ENCODE peak calls at places on chromosomes 13 and 19, in nine cellular contexts. K is neural crest cell, Q is breast epithelium, M is coronary artery, V is colonic mucosa, F is heart right ventricle, P is B cell, T is IMR-90, G is psoas muscle. D is an unnamed sample.

GRCh38 chr13:23319915-23320224 is 113.6 kb downstream of the SACS start:
- DNase-seq in Q (no peak), K (no peak), V (no peak), F (no peak), T (no peak), P (no peak), M (no peak), G (no peak), D (no peak)

GRCh38 chr13:86909318-86909717 is 761.9 kb upstream of the SLITRK5 start:
- DNase-seq in V (no peak), Q (no peak), M (no peak), G (no peak), K (no peak), F (no peak), P (no peak), T (no peak), D (no peak)

GRCh38 chr13:45167611-45168554 is 33.0 kb downstream of the KCTD4 start:
- DNase-seq in T (no peak), M (no peak), Q (peak; percentile 81), K (no peak), V (peak; percentile 76), P (no peak), G (no peak), F (peak; percentile 22), D (no peak)

GRCh38 chr13:43229506-43229905 is 206.1 kb downstream of the DNAJC15 start:
- DNase-seq in Q (no peak), V (no peak), M (no peak), K (no peak), T (peak; percentile 87), G (no peak), P (no peak), F (no peak), D (no peak)

GRCh38 chr19:5718579-5719273 is 1.2 kb downstream of the LONP1 start:
- DNase-seq in G (no peak), P (no peak), V (no peak), T (peak; percentile 91), K (no peak), M (no peak), Q (no peak), F (no peak), D (no peak)

GRCh38 chr13:100543872-100544602 is 44.6 kb downstream of the GGACT start:
- DNase-seq in V (no peak), F (peak; percentile 14), K (no peak), Q (no peak), P (no peak), T (no peak), G (no peak), M (peak; percentile 40), D (peak; percentile 85)

GRCh38 chr19:33134571-33135041 is 2.7 kb downstream of the WDR88 start:
- DNase-seq in M (no peak), K (no peak), T (no peak), P (peak; percentile 42), V (no peak), Q (no peak), F (no peak), G (no peak), D (no peak)

GRCh38 chr13:59691501-59692066 is 472.1 kb downstream of the DIAPH3 start:
- DNase-seq in P (no peak), K (no peak), G (no peak), V (no peak), Q (no peak), F (no peak), M (no peak), T (peak; percentile 56), D (no peak)

GRCh38 chr13:23990443-23990842 is 93.1 kb upstream of the C1QTNF9B start:
- DNase-seq in V (no peak), F (no peak), Q (no peak), K (no peak), M (no peak), T (no peak), P (no peak), G (no peak), D (no peak)

GRCh38 chr19:13887039-13887438 is 10.1 kb downstream of the NANOS3 start:
- DNase-seq in P (no peak), V (peak; percentile 87), Q (peak; percentile 61), G (no peak), K (no peak), M (no peak), F (no peak), T (no peak), D (no peak)

GRCh38 chr13:70723732-70724131 is 615.5 kb upstream of the KLHL1 start:
- DNase-seq in G (no peak), V (no peak), K (no peak), F (no peak), M (no peak), T (no peak), Q (no peak), P (no peak), D (no peak)

GRCh38 chr19:16380943-16381755 is 56.5 kb downstream of the KLF2 start:
- DNase-seq in K (no peak), Q (no peak), G (no peak), M (no peak), V (no peak), T (no peak), F (no peak), P (no peak), D (no peak)
- TF ChIP-seq CTCF in K (no peak), Q (no peak), G (no peak), M (no peak), V (no peak), T (no peak), F (no peak), P (no peak), D (no peak)

DNA sequence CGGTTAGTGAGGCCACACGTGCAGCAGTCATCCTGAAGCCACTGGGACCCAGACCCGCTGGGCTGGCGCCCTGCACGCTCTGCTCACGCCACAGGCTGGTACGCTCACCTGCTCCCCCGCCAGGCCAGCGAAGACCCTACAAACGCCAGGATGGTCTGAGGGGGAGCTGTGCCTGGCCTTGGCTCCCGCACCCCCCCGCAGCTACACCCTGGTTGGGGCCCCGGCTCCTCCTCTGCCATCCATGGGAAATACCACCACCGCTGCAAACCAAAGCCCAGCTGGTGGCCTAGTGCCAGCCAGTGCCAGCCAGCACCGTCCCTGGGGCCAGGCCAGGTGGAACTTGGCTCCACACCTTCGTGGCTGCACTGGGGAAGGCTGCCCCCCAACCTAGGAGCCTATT is 23.3 kb upstream of the CACTIN start:
- DNase-seq in M (no peak), F (no peak), G (no peak), P (no peak), V (no peak), Q (no peak), K (no peak), T (no peak), D (no peak)
- TF ChIP-seq CTCF in M (no peak), F (no peak), G (no peak), P (no peak), V (no peak), Q (no peak), K (no peak), T (no peak), D (no peak)

GRCh38 chr19:18858906-18859646 is 27.3 kb downstream of the UPF1 start:
- DNase-seq in G (peak; percentile 8), M (no peak), Q (no peak), V (peak; percentile 15), P (no peak), F (no peak), K (no peak), T (no peak), D (no peak)

GRCh38 chr19:18855647-18856384 is 24.1 kb downstream of the UPF1 start:
- DNase-seq in F (no peak), V (no peak), G (no peak), P (no peak), Q (no peak), M (no peak), T (no peak), K (no peak), D (no peak)

GRCh38 chr19:18854982-18855381 is 23.2 kb downstream of the UPF1 start:
- DNase-seq in T (no peak), K (no peak), G (peak; percentile 8), P (no peak), Q (no peak), V (no peak), F (no peak), M (no peak), D (no peak)

GRCh38 chr19:18857223-18857622 is 25.5 kb downstream of the UPF1 start:
- DNase-seq in P (no peak), Q (no peak), F (no peak), G (peak; percentile 9), M (no peak), T (no peak), K (no peak), V (no peak), D (no peak)

GRCh38 chr19:18856385-18857126 is 24.8 kb downstream of the UPF1 start:
- DNase-seq in K (no peak), P (no peak), V (no peak), Q (no peak), M (no peak), F (no peak), T (no peak), G (peak; percentile 11), D (no peak)
- TF ChIP-seq CTCF in K (peak; percentile 39), P (no peak), V (no peak), Q (no peak), M (no peak), F (no peak), T (peak; percentile 25), G (peak; percentile 9), D (peak; percentile 31)

GRCh38 chr13:19818223-19818842 is 35.6 kb upstream of the PSPC1 start:
- DNase-seq in P (peak; percentile 29), M (no peak), Q (no peak), K (peak; percentile 59), G (peak; percentile 15), F (no peak), V (peak; percentile 42), T (no peak), D (no peak)
- TF ChIP-seq CTCF in P (peak; percentile 29), M (no peak), Q (no peak), K (peak; percentile 74), G (peak; percentile 22), F (no peak), V (peak; percentile 21), T (peak; percentile 17), D (peak; percentile 50)

GRCh38 chr19:39310558-39311311 is 9.9 kb downstream of the LRFN1 start:
- DNase-seq in Q (no peak), V (no peak), G (no peak), T (no peak), P (no peak), M (no peak), F (no peak), K (no peak), D (no peak)
- TF ChIP-seq CTCF in Q (no peak), V (no peak), G (no peak), T (no peak), P (no peak), M (no peak), F (no peak), K (no peak), D (no peak)

DNA sequence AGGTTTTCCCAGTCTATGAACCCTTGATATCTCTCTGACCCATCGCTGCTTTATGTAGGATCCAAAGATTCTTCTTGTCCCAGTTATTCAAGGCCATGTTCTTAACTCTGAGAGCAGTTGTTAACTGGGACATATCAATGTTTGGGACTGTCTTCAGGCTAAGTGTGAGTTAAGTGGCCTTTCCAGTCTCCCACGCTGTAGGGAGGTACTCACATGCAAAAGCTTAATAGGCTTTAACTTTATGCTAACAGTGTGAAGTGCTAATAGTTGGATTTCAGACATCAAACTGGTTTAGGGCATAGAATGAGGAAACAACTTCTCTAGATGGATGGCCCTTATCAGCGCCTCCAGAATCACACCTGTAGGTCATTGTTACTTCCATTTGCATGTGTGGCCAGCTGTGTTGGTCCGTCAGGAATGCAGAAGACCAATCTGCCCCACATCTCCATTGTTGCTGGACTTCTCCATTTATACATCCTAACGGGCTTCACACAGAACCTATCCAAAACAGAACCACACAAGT is 104.7 kb upstream of the MBNL2 start:
- DNase-seq in V (no peak), T (no peak), Q (no peak), F (no peak), P (no peak), K (no peak), M (no peak), G (no peak), D (no peak)
- TF ChIP-seq CTCF in V (no peak), T (no peak), Q (no peak), F (no peak), P (no peak), K (no peak), M (no peak), G (no peak), D (no peak)

D was measured in osteocyte.